ENCODE peak calls at places on chromosomes 16 and 17, in nine cellular contexts. N is RWPE1, V is A549, G is foreskin fibroblast, M is lower leg skin, W is AG09319, O is astrocyte of the spinal cord, B is testis, P is HFFc6. R is an unnamed sample.

GRCh38 chr17:82892869-82893565 is 53.2 kb upstream of the ZNF750 start:
- DNase-seq in N (no peak), V (no peak), G (no peak), M (no peak), W (no peak), O (no peak), B (no peak), P (no peak), R (no peak)

GRCh38 chr17:6457688-6458190 is 13.5 kb downstream of the PIMREG start:
- DNase-seq in N (no peak), V (no peak), G (no peak), M (no peak), W (no peak), O (no peak), B (no peak), P (no peak), R (no peak)

GRCh38 chr16:86978445-86979030 is 338.7 kb downstream of the C16orf95 start:
- DNase-seq in N (no peak), V (no peak), G (no peak), M (no peak), W (no peak), O (no peak), B (no peak), P (no peak), R (peak; percentile 9)

GRCh38 chr16:66695935-66696668 is 441 bp downstream of the CMTM4 start:
- DNase-seq in N (peak; percentile 55), V (peak; percentile 24), G (no peak), M (peak; percentile 91), W (no peak), O (no peak), B (peak; percentile 30), P (no peak), R (no peak)

GRCh38 chr17:10316986-10317834 is 55.6 kb downstream of the MYH13 start:
- DNase-seq in N (no peak), V (peak; percentile 69), G (peak; percentile 2), M (peak; percentile 93), W (peak; percentile 19), O (peak; percentile 3), B (peak; percentile 90), P (peak; percentile 65), R (peak; percentile 32)

GRCh38 chr16:73172621-73173312 is 124.8 kb upstream of the ZFHX3 start:
- DNase-seq in N (peak; percentile 53), V (no peak), G (peak; percentile 98), M (peak; percentile 93), W (peak; percentile 98), O (peak; percentile 97), B (peak; percentile 83), P (peak; percentile 90), R (peak; percentile 95)

GRCh38 chr16:54526916-54527315 is 240.3 kb upstream of the IRX3 start:
- DNase-seq in N (no peak), V (no peak), G (peak; percentile 14), M (no peak), W (no peak), O (no peak), B (no peak), P (peak; percentile 59), R (peak; percentile 25)

GRCh38 chr17:80455784-80456183 is 20.6 kb downstream of the NPTX1 start:
- DNase-seq in N (no peak), V (no peak), G (peak; percentile 49), M (no peak), W (no peak), O (no peak), B (no peak), P (no peak), R (no peak)

GRCh38 chr16:11079657-11080187 is 135.4 kb downstream of the CLEC16A start:
- DNase-seq in N (no peak), V (no peak), G (peak; percentile 96), M (no peak), W (peak; percentile 57), O (peak; percentile 97), B (no peak), P (peak; percentile 95), R (peak; percentile 93)

GRCh38 chr17:34248807-34249496 is 6.1 kb upstream of the CCL2 start:
- DNase-seq in N (no peak), V (no peak), G (no peak), M (no peak), W (no peak), O (no peak), B (no peak), P (no peak), R (no peak)

GRCh38 chr16:8847623-8848022 is 21.2 kb downstream of the CARHSP1 start:
- DNase-seq in N (no peak), V (no peak), G (no peak), M (no peak), W (no peak), O (no peak), B (no peak), P (no peak), R (no peak)

DNA sequence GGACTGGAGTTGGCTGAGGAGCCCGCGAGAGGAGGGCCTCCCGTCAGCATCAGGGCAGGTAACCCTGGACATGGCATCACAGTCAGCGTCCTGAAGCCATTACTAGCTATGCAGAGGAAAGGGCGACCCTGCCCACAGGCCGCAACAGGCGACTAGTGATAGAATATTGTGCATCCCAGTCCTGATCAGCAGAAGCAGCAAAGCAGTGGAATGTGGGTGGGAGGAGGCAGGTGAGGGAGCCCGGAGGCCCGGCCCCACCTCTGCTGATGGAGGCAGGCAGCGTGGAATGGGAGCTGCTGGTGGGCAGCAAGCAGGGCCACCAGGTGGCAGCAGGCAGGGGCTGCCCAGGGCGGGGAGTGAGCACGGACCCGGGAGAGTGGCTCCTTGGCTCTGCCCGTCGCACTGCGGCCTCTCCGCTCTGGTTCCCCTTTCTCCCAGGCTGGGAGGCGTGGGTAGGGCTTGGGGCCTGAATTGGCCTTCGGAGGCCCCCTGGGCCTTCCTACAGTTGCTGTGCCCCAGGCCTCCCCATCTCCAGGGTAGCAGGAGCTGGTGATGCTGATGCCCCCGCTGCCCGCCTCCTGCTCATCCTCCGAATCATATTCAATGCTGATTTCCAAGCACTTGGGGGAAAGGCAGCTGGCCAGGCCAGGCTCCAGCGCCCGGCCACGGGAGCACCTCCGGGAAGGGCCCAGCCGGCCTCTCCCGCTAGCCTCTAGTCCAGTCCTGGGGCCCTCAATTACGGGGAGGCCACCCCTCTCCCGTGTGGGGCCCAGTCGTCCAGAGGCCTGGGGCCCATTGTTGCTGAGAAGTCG is 20.2 kb downstream of the TSPOAP1 start:
- DNase-seq in N (no peak), V (peak; percentile 35), G (no peak), M (peak; percentile 76), W (no peak), O (no peak), B (no peak), P (no peak), R (no peak)
- TF ChIP-seq CTCF in N (no peak), V (peak; percentile 39), G (peak; percentile 14), M (no peak), W (no peak), O (peak; percentile 44), B (no peak), P (peak; percentile 51), R (peak; percentile 28)

DNA sequence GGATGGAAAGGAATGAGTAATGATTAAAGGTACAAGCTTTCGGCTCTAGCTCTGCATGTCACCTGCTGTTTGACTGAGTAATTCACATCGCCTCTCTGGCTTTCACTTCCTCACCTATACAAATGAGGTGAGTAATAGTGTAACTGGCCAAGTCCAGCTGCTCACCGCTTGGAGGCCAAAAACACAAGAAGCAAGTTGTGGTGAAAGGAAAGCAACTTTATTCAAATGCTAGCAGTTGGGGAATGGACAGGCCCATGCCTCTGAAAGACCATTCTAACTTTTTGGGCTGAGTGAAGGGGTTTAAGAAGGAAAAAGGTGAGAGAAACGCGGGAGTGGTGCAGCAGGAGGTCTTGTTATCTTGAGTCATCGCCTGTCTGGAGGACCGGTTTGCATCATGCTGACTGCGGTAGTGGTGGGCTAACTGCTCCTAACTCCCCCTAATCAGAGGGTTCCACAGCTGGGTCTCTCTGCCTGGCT is 45.7 kb upstream of the CSNK2A2 start:
- DNase-seq in N (peak; percentile 46), V (no peak), G (no peak), M (no peak), W (no peak), O (no peak), B (no peak), P (no peak), R (no peak)
- TF ChIP-seq CTCF in N (no peak), V (no peak), G (no peak), M (no peak), W (no peak), O (no peak), B (no peak), P (no peak), R (no peak)

GRCh38 chr17:7548585-7549400 is at the start of gene TNFSF12:
- DNase-seq in N (no peak), V (peak; percentile 42), G (peak; percentile 66), M (peak; percentile 93), W (no peak), O (no peak), B (peak; percentile 63), P (no peak), R (peak; percentile 28)
- TF ChIP-seq CTCF in N (no peak), V (peak; percentile 19), G (peak; percentile 21), M (no peak), W (peak; percentile 22), O (peak; percentile 18), B (no peak), P (peak; percentile 53), R (no peak)

GRCh38 chr17:45317113-45317820 is 447 bp upstream of the MAP3K14 start:
- DNase-seq in N (peak; percentile 99), V (peak; percentile 100), G (peak; percentile 100), M (peak; percentile 100), W (peak; percentile 100), O (peak; percentile 100), B (peak; percentile 100), P (peak; percentile 100), R (peak; percentile 100)

GRCh38 chr17:45315583-45316270 is 1.1 kb downstream of the MAP3K14 start:
- DNase-seq in N (no peak), V (no peak), G (no peak), M (no peak), W (no peak), O (no peak), B (no peak), P (no peak), R (no peak)

GRCh38 chr17:45314761-45315549 is 1.9 kb downstream of the MAP3K14 start:
- DNase-seq in N (no peak), V (peak; percentile 52), G (peak; percentile 65), M (no peak), W (no peak), O (no peak), B (no peak), P (no peak), R (no peak)

GRCh38 chr17:45318561-45319230 is 1.9 kb upstream of the MAP3K14 start:
- DNase-seq in N (peak; percentile 64), V (no peak), G (no peak), M (no peak), W (no peak), O (no peak), B (no peak), P (no peak), R (no peak)

DNA sequence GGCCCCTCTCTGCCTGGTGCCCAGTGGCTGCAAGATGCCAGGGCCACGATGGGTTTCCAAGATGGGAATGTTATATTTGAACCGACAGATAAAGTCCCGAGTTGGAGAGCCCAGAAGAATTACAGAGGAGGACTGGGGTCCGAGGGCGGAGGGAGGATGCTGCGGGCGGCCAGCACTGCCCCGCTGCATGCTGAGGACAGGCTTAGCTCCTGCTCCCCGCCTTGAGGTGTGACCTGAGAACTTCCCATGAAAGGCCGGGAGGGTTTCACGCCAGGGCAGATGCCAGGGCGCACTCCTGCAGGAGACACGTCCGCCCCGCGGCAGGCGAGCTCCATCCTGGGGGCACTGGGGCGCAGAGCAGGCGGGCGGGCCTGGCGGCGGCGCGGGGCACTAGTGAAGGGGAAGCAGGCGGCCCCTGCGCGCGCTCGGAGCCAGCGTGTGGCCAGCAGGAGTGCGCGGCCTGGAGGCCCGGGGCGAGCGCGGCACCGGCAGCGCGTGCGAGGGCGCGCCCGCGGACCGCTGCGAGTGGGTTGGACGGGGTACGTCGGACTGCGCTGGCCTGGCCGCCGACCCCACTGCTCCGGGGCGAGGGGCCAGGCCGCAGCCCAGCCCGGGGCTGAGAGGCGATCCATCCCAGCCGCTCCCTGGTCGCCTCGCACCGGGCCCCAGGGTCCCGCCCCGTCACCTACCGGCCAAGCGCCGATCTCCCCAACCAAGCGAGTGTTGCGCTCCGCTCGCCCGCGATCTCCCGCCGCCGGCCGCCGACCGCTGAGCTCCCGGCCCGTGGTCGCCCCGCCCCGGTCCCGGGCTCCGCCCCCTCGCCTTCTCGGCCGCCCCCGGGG is at the start of gene MAP3K14:
- DNase-seq in N (peak; percentile 39), V (peak; percentile 71), G (peak; percentile 92), M (peak; percentile 95), W (no peak), O (peak; percentile 71), B (peak; percentile 68), P (peak; percentile 45), R (peak; percentile 78)
- TF ChIP-seq CTCF in N (no peak), V (peak; percentile 20), G (no peak), M (no peak), W (peak; percentile 13), O (peak; percentile 12), B (peak; percentile 12), P (no peak), R (peak; percentile 16)

R was measured in AG10803.